ENCODE peak calls at places on chromosomes 3 and 15, in ten cellular contexts. A, C, W, N, U, Y, M, V, B and X are unnamed samples.

GRCh38 chr3:157865449-157865862 is 240.8 kb downstream of the SHOX2 start:
- DNase-seq in A (no peak), C (no peak), W (peak), N (no peak), U (peak), Y (no peak), M (no peak), V (no peak), B (no peak), X (no peak)

GRCh38 chr3:108073712-108074431 is 17.0 kb downstream of the CD47 start:
- DNase-seq in A (no peak), C (no peak), W (no peak), N (no peak), U (no peak), Y (no peak), M (no peak), V (no peak), B (no peak), X (no peak)

GRCh38 chr3:15636028-15636709 is 34.6 kb downstream of the BTD start:
- DNase-seq in A (no peak), C (no peak), W (peak), N (peak), U (peak), Y (peak), M (no peak), V (no peak), B (no peak), X (no peak)

GRCh38 chr3:189563841-189564563 is 67.2 kb upstream of the TP63 start:
- DNase-seq in A (peak), C (no peak), W (peak), N (no peak), U (no peak), Y (peak), M (no peak), V (no peak), B (no peak), X (no peak)

GRCh38 chr3:42654331-42655201 is 1.1 kb downstream of the ZBTB47 start:
- DNase-seq in A (no peak), C (peak), W (peak), N (peak), U (no peak), Y (peak), M (peak), V (peak), B (no peak), X (peak)

GRCh38 chr15:99998661-99999101 is 265.4 kb upstream of the LYSMD4 start:
- DNase-seq in A (peak), C (no peak), W (peak), N (peak), U (no peak), Y (peak), M (no peak), V (no peak), B (no peak), X (no peak)

GRCh38 chr3:66797916-66798560 is 200.1 kb upstream of the KBTBD8 start:
- DNase-seq in A (no peak), C (peak), W (no peak), N (no peak), U (no peak), Y (peak), M (peak), V (peak), B (no peak), X (no peak)

GRCh38 chr3:75176886-75177285 is 487.2 kb upstream of the FRG2C start:
- DNase-seq in A (no peak), C (no peak), W (no peak), N (no peak), U (no peak), Y (no peak), M (no peak), V (no peak), B (no peak), X (no peak)

GRCh38 chr15:60120100-60120499 is 116.0 kb downstream of the FOXB1 start:
- DNase-seq in A (no peak), C (no peak), W (no peak), N (no peak), U (no peak), Y (no peak), M (no peak), V (no peak), B (no peak), X (no peak)

GRCh38 chr15:58369261-58369699 is 62.5 kb upstream of the LIPC start:
- DNase-seq in A (no peak), C (no peak), W (no peak), N (peak), U (no peak), Y (peak), M (no peak), V (no peak), B (no peak), X (no peak)

GRCh38 chr3:46845397-46845859 is 17.8 kb downstream of the MYL3 start:
- DNase-seq in A (peak), C (peak), W (no peak), N (peak), U (no peak), Y (peak), M (no peak), V (peak), B (no peak), X (no peak)

GRCh38 chr3:35120026-35120425 is 519.3 kb upstream of the ARPP21 start:
- DNase-seq in A (no peak), C (no peak), W (no peak), N (no peak), U (no peak), Y (peak), M (no peak), V (no peak), B (no peak), X (no peak)

GRCh38 chr3:71846189-71846588 is 61.2 kb upstream of the PROK2 start:
- DNase-seq in A (no peak), C (no peak), W (no peak), N (no peak), U (no peak), Y (no peak), M (no peak), V (no peak), B (no peak), X (no peak)

GRCh38 chr15:90126457-90127435 is 24.5 kb upstream of the IDH2 start:
- DNase-seq in A (no peak), C (no peak), W (no peak), N (no peak), U (no peak), Y (peak), M (no peak), V (no peak), B (no peak), X (peak)

GRCh38 chr3:133401374-133402135 is 1.7 kb downstream of the BFSP2 start:
- DNase-seq in A (no peak), C (no peak), W (no peak), N (no peak), U (no peak), Y (peak), M (no peak), V (no peak), B (no peak), X (peak)

GRCh38 chr3:67947808-67948508 is 293.5 kb upstream of the SUCLG2 start:
- DNase-seq in A (no peak), C (no peak), W (peak), N (peak), U (no peak), Y (no peak), M (no peak), V (no peak), B (no peak), X (no peak)

GRCh38 chr15:45919806-45920205 is 285.0 kb downstream of the SQOR start:
- DNase-seq in A (peak), C (no peak), W (peak), N (peak), U (peak), Y (peak), M (no peak), V (no peak), B (no peak), X (no peak)

GRCh38 chr3:14949126-14949525 is 1.7 kb downstream of the NR2C2 start:
- DNase-seq in A (no peak), C (no peak), W (no peak), N (no peak), U (no peak), Y (no peak), M (no peak), V (no peak), B (no peak), X (no peak)

GRCh38 chr3:28575748-28576589 is 227.3 kb upstream of the AZI2 start:
- DNase-seq in A (no peak), C (no peak), W (no peak), N (peak), U (no peak), Y (peak), M (peak), V (peak), B (no peak), X (peak)

GRCh38 chr15:70362911-70363310 is 265.2 kb upstream of the TLE3 start:
- DNase-seq in A (peak), C (no peak), W (peak), N (peak), U (no peak), Y (peak), M (no peak), V (no peak), B (no peak), X (no peak)

GRCh38 chr15:79943820-79944219 is 27.2 kb downstream of the BCL2A1 start:
- DNase-seq in A (no peak), C (no peak), W (no peak), N (no peak), U (peak), Y (peak), M (no peak), V (no peak), B (no peak), X (no peak)

GRCh38 chr3:64832098-64832497 is 144.3 kb upstream of the ADAMTS9 start:
- DNase-seq in A (no peak), C (no peak), W (no peak), N (no peak), U (no peak), Y (no peak), M (peak), V (peak), B (no peak), X (no peak)

GRCh38 chr15:33242669-33243191 is 48.2 kb upstream of the FMN1 start:
- DNase-seq in A (no peak), C (no peak), W (peak), N (no peak), U (no peak), Y (peak), M (no peak), V (no peak), B (no peak), X (no peak)

GRCh38 chr3:39434574-39434973 is 28.1 kb downstream of the RPSA start:
- DNase-seq in A (no peak), C (no peak), W (no peak), N (no peak), U (no peak), Y (no peak), M (no peak), V (no peak), B (no peak), X (peak)

GRCh38 chr3:149368850-149369497 is 8.5 kb downstream of the TM4SF1 start:
- DNase-seq in A (no peak), C (no peak), W (no peak), N (no peak), U (no peak), Y (no peak), M (no peak), V (no peak), B (no peak), X (no peak)

GRCh38 chr3:15936347-15936746 is 138.6 kb upstream of the ANKRD28 start:
- DNase-seq in A (no peak), C (no peak), W (no peak), N (no peak), U (no peak), Y (no peak), M (no peak), V (no peak), B (no peak), X (no peak)

GRCh38 chr3:119600732-119601131 is 3.0 kb downstream of the PLA1A start:
- DNase-seq in A (no peak), C (no peak), W (no peak), N (no peak), U (no peak), Y (no peak), M (no peak), V (no peak), B (no peak), X (peak)

GRCh38 chr3:141246958-141247301 is 15.3 kb downstream of the PXYLP1 start:
- DNase-seq in A (no peak), C (no peak), W (no peak), N (no peak), U (no peak), Y (no peak), M (no peak), V (no peak), B (no peak), X (no peak)

GRCh38 chr3:141950572-141951493 is 74.4 kb downstream of the ATP1B3 start:
- DNase-seq in A (no peak), C (no peak), W (no peak), N (peak), U (no peak), Y (no peak), M (no peak), V (no peak), B (no peak), X (no peak)

GRCh38 chr3:99795573-99795972 is 22.1 kb upstream of the CMSS1 start:
- DNase-seq in A (no peak), C (no peak), W (no peak), N (no peak), U (no peak), Y (no peak), M (no peak), V (no peak), B (no peak), X (no peak)

GRCh38 chr3:4821975-4822374 is 157.3 kb upstream of the BHLHE40 start:
- DNase-seq in A (no peak), C (no peak), W (no peak), N (no peak), U (no peak), Y (no peak), M (no peak), V (no peak), B (no peak), X (peak)

GRCh38 chr3:154161806-154162205 is 40.6 kb downstream of the ARHGEF26 start:
- DNase-seq in A (no peak), C (no peak), W (no peak), N (no peak), U (no peak), Y (peak), M (no peak), V (no peak), B (no peak), X (no peak)

GRCh38 chr3:194800014-194800413 is 114.3 kb downstream of the FAM43A start:
- DNase-seq in A (peak), C (no peak), W (no peak), N (no peak), U (no peak), Y (no peak), M (no peak), V (no peak), B (no peak), X (no peak)

GRCh38 chr3:101725192-101725889 is 927 bp downstream of the CEP97 start:
- DNase-seq in A (no peak), C (peak), W (no peak), N (no peak), U (peak), Y (peak), M (peak), V (peak), B (no peak), X (peak)

GRCh38 chr3:13091898-13092620 is 18.8 kb upstream of the IQSEC1 start:
- DNase-seq in A (no peak), C (peak), W (peak), N (peak), U (peak), Y (peak), M (peak), V (peak), B (no peak), X (peak)

GRCh38 chr15:88393719-88394519 is 73.3 kb downstream of the MRPL46 start:
- DNase-seq in A (peak), C (no peak), W (no peak), N (no peak), U (no peak), Y (peak), M (no peak), V (no peak), B (no peak), X (no peak)

GRCh38 chr3:48784426-48785120 is 63.1 kb downstream of the PRKAR2A start:
- DNase-seq in A (no peak), C (no peak), W (no peak), N (no peak), U (no peak), Y (peak), M (no peak), V (no peak), B (no peak), X (no peak)

GRCh38 chr15:81327526-81327925 is 3.6 kb upstream of the STARD5 start:
- DNase-seq in A (no peak), C (no peak), W (no peak), N (no peak), U (no peak), Y (peak), M (no peak), V (no peak), B (no peak), X (no peak)

DNA sequence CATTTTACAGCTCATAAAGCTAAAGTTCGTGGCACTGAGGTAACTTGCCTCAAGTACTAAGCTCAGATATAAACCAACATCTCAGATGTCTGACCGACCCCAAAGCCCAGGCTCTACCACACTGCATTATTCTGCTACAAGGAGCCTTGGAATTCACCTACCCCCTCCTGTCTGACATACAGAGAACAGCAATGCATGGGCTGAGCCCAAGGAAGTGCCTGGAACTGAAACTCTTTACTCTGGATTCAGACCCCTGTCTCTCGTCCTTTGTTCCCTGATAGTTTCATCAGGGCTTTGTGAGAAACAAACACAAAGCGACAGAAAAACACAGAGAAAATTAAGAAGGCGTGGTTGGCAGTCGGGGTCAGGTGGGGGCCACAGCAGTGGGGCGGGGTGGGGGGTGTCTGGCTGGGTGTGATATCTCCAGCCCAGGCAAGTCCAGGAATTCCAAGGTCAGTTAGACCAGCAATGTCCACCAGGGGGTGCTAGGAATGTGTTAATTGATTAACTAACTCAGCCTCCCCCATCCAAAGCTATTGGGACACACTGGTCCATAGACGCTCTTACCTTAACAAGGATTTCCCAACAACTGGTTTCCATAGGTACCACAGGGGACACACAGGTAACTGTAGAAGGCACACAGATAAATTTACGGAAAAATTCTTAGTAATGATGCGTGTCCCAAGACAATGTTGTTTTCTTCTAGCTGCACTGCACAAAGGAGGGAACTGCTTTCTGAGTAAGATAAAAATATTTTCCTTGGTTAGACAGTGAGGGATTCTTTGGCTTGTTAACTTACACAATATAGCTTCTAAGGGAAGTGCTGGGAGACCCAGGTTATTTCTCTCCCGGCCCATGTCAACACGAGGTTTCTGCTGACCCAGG is 18.8 kb upstream of the SSUH2 start:
- DNase-seq in A (no peak), C (peak), W (peak), N (peak), U (peak), Y (peak), M (peak), V (peak), B (no peak), X (no peak)
- H3K27ac ChIP-seq in A (no peak), C (no peak), W (no peak), N (no peak), U (peak), Y (no peak), M (no peak), V (no peak), B (no peak), X (no peak)

GRCh38 chr3:177443469-177443868 is 246.2 kb upstream of the TBL1XR1 start:
- DNase-seq in A (no peak), C (no peak), W (peak), N (peak), U (no peak), Y (peak), M (no peak), V (no peak), B (no peak), X (no peak)

GRCh38 chr3:177448987-177449975 is 252.0 kb upstream of the TBL1XR1 start:
- DNase-seq in A (peak), C (no peak), W (peak), N (no peak), U (no peak), Y (peak), M (no peak), V (no peak), B (no peak), X (no peak)

GRCh38 chr3:177447938-177448337 is 250.7 kb upstream of the TBL1XR1 start:
- DNase-seq in A (peak), C (no peak), W (peak), N (no peak), U (no peak), Y (no peak), M (no peak), V (no peak), B (no peak), X (no peak)

GRCh38 chr3:177445591-177445990 is 248.3 kb upstream of the TBL1XR1 start:
- DNase-seq in A (no peak), C (no peak), W (no peak), N (no peak), U (no peak), Y (no peak), M (no peak), V (no peak), B (no peak), X (no peak)

DNA sequence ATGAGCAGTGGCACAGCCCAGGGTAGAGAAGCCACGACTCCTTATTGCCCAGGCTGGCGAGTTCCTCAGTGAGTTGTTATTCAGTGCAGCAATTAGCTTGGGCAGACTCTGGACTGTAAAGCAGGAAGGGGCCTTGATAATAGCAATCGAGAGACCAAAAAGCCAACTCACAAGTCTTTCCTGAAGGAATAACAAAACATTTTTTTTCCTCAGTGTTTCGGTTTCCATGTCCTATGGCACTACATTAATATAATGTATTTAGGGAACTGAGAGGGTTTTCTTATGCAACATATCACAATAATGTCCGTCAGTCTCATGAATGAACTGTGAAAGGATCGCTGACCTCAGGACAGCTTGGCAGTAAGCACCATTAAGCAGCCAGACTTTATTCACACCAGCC is 248.9 kb upstream of the TBL1XR1 start:
- DNase-seq in A (no peak), C (no peak), W (no peak), N (no peak), U (no peak), Y (no peak), M (no peak), V (no peak), B (no peak), X (no peak)
- H3K27ac ChIP-seq in A (no peak), C (no peak), W (no peak), N (no peak), U (no peak), Y (no peak), M (no peak), V (no peak), B (peak), X (no peak)

GRCh38 chr3:128382221-128382807 is 84.4 kb downstream of the DNAJB8 start:
- DNase-seq in A (no peak), C (no peak), W (no peak), N (no peak), U (no peak), Y (no peak), M (no peak), V (no peak), B (no peak), X (peak)
- H3K27ac ChIP-seq in A (no peak), C (peak), W (peak), N (no peak), U (no peak), Y (no peak), M (no peak), V (no peak), B (no peak), X (no peak)

GRCh38 chr3:11478167-11478566 is 165.5 kb downstream of the VGLL4 start:
- DNase-seq in A (no peak), C (no peak), W (no peak), N (no peak), U (no peak), Y (no peak), M (no peak), V (no peak), B (no peak), X (no peak)
- H3K27ac ChIP-seq in A (peak), C (peak), W (peak), N (peak), U (peak), Y (peak), M (no peak), V (no peak), B (peak), X (peak)

DNA sequence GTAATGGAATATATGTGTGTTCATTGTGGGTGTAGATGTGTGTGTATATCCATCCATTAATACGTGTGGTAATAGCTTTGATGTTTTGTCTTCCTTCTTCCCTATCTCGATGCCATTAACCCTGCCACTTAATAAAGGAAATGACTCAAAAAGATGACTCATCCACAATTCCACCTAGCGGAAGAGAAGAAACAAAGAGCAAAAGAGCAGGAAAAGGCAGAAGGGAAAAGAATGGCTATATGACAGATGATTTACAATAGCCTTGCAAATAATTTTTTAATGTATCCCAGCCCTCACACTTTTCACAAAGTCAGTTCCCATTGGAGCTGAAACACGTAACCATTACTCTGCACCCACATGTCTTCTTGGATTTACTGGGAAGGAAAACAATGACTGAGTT is 197.1 kb downstream of the KCNAB1 start:
- DNase-seq in A (no peak), C (no peak), W (no peak), N (no peak), U (peak), Y (peak), M (no peak), V (no peak), B (no peak), X (no peak)
- H3K27ac ChIP-seq in A (peak), C (no peak), W (no peak), N (no peak), U (no peak), Y (no peak), M (no peak), V (no peak), B (no peak), X (no peak)

GRCh38 chr3:111859061-111859973 is at the start of gene PHLDB2:
- DNase-seq in A (peak), C (peak), W (peak), N (peak), U (peak), Y (peak), M (peak), V (peak), B (no peak), X (peak)
- H3K27ac ChIP-seq in A (peak), C (peak), W (peak), N (peak), U (peak), Y (peak), M (peak), V (peak), B (peak), X (peak)